ENCODE peak calls at places on chromosomes 5 and 9, in four cellular contexts. Z is tibial artery, H is lower lobe of right lung, A is neural progenitor cell. D is an unnamed sample. For H3K36me3, the result is how much of the 10 kb centered on the place peaks cover.

GRCh38 chr9:108060165-108060564 is 570.6 kb upstream of the KLF4 start:
- DNase-seq in H (no peak), Z (no peak), A (no peak), D (no peak)

GRCh38 chr5:61286446-61287132 is 45.5 kb upstream of the ZSWIM6 start:
- DNase-seq in A (no peak), H (no peak), Z (no peak), D (no peak)

GRCh38 chr5:106876665-106877194 is 794.0 kb downstream of the EFNA5 start:
- DNase-seq in A (peak), H (peak), Z (no peak), D (no peak)

GRCh38 chr9:130143974-130144373 is 28.2 kb upstream of the NCS1 start:
- DNase-seq in H (no peak), A (peak), Z (peak), D (no peak)

GRCh38 chr9:96612105-96612965 is 7.3 kb downstream of the CDC14B start:
- DNase-seq in Z (peak), H (no peak), A (peak), D (no peak)

GRCh38 chr9:73199886-73200285 is 48.2 kb downstream of the ANXA1 start:
- DNase-seq in H (no peak), Z (no peak), A (peak), D (no peak)

GRCh38 chr5:170791325-170791954 is 7.9 kb downstream of the GABRP start:
- DNase-seq in A (peak), H (peak), Z (peak), D (no peak)

GRCh38 chr5:122377023-122377422 is 65.0 kb downstream of the SNCAIP start:
- DNase-seq in Z (no peak), H (no peak), A (no peak), D (no peak)

GRCh38 chr5:171874210-171874609 is 88.6 kb downstream of the SMIM23 start:
- DNase-seq in A (no peak), Z (no peak), H (no peak), D (no peak)

GRCh38 chr9:113580041-113580953 is 116.8 kb downstream of the RGS3 start:
- DNase-seq in H (peak), A (no peak), Z (peak), D (peak)

GRCh38 chr9:131146186-131146585 is 20.8 kb downstream of the NUP214 start:
- DNase-seq in A (no peak), Z (no peak), H (no peak), D (no peak)
- H3K36me3 ChIP-seq in A (under half), Z (half or more), H (half or more), D (half or more)

GRCh38 chr9:77014597-77015263 is 4.7 kb upstream of the FOXB2 start:
- DNase-seq in H (no peak), A (peak), Z (no peak), D (no peak)
- TF ChIP-seq CTCF in H (no peak), A (peak), Z (no peak), D (no peak)

GRCh38 chr5:138926257-138926656 is 51.1 kb upstream of the LRRTM2 start:
- DNase-seq in A (no peak), Z (no peak), H (no peak), D (no peak)

GRCh38 chr5:138927539-138927938 is 52.4 kb upstream of the LRRTM2 start:
- DNase-seq in H (no peak), A (no peak), Z (no peak), D (no peak)

GRCh38 chr5:138925090-138925635 is 50.0 kb upstream of the LRRTM2 start:
- DNase-seq in Z (no peak), A (no peak), H (no peak), D (no peak)

GRCh38 chr5:138927979-138928378 is 52.8 kb upstream of the LRRTM2 start:
- DNase-seq in Z (no peak), H (no peak), A (no peak), D (peak)

GRCh38 chr5:138926688-138927448 is 51.7 kb upstream of the LRRTM2 start:
- DNase-seq in H (no peak), A (no peak), Z (no peak), D (peak)
- H3K36me3 ChIP-seq in H (half or more), A (under half), Z (half or more), D (half or more)

DNA sequence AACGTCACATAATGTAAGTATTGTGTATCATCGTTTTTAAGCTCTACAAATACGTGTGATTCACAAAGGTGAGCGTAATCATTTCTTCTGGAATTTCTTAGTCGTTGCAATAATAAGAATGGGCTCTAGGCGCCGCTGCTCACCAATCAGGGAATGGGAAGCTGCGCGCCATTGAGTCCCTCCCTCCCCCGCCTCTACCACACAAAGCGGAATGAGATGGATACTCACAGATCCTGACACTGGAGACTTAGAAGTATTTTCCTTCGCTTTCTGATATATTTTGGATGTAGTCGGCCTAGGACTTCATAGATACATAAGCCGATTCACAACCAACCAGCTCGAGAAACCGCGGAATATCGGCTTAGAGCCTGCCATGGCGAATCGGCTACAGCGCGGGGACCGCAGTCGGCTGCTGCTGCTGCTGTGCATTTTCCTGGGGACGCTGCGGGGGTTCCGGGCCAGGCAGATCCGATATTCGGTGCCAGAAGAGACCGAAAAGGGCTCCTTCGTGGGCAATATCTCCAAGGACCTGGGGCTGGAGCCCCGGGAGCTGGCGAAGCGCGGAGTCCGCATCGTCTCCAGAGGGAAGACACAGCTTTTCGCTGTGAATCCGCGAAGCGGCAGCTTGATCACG is at the start of gene PCDHGA11:
- DNase-seq in Z (no peak), A (peak), H (peak), D (no peak)
- TF ChIP-seq CTCF in Z (peak), A (peak), H (peak), D (peak)

DNA sequence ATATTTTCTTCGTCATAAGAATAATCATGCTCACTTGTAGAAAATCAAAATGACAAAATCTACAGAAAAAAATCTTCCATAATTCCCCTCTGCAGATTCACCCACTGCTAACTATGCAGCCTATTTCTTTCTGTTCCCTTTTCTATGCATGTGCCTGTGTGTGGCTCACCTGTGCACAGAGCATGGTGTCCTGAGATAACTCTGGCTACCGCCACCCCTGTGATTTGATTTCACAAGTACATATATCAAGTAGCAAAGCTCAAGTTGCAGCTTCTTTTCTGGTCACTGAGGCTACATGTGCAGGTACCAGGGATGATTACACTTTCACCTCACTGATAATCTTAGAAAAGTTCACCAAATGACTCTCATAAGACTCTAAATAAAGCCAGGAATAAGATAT is 18.4 kb upstream of the ISCA1 start:
- DNase-seq in A (no peak), H (no peak), Z (no peak), D (no peak)
- H3K36me3 ChIP-seq in A (under half), H (half or more), Z (half or more), D (half or more)

GRCh38 chr5:78056901-78057514 is 237.5 kb downstream of the AP3B1 start:
- DNase-seq in H (no peak), Z (no peak), A (peak), D (no peak)
- TF ChIP-seq CTCF in H (peak), Z (no peak), A (peak), D (no peak)

DNA sequence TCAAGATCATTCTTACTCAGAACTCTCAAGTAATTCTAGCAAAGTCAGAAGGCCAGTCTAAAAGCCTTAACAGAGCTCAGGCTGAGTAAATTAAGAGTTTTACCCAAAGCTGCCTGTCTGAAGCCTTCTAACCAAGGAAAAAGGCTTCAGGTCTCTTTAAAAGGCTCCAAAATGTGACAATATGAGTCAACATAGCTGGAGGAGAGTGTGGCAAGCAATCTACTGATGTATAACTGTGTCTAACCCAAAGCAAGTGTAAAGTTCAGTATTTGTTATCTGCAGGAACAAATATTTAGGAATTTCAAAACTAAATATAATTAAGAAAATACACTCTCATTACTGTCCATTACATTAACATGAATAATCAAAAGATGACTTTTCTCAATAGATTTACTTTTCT is 11.0 kb downstream of the ZBTB5 start:
- DNase-seq in Z (no peak), H (no peak), A (no peak), D (no peak)
- H3K36me3 ChIP-seq in Z (under half), H (under half), A (under half), D (under half)

GRCh38 chr9:121601234-121601633 is 50.2 kb upstream of the DAB2IP start:
- DNase-seq in Z (no peak), A (no peak), H (no peak), D (no peak)

GRCh38 chr9:121599186-121599871 is 52.1 kb upstream of the DAB2IP start:
- DNase-seq in Z (peak), H (peak), A (peak), D (peak)

GRCh38 chr9:121597693-121598166 is 53.7 kb upstream of the DAB2IP start:
- DNase-seq in A (no peak), H (no peak), Z (no peak), D (no peak)

GRCh38 chr9:121598167-121599000 is 53.0 kb upstream of the DAB2IP start:
- DNase-seq in A (peak), H (peak), Z (peak), D (peak)

GRCh38 chr9:121599872-121600585 is 51.4 kb upstream of the DAB2IP start:
- DNase-seq in A (peak), H (no peak), Z (no peak), D (no peak)
- TF ChIP-seq CTCF in A (peak), H (no peak), Z (no peak), D (no peak)

DNA sequence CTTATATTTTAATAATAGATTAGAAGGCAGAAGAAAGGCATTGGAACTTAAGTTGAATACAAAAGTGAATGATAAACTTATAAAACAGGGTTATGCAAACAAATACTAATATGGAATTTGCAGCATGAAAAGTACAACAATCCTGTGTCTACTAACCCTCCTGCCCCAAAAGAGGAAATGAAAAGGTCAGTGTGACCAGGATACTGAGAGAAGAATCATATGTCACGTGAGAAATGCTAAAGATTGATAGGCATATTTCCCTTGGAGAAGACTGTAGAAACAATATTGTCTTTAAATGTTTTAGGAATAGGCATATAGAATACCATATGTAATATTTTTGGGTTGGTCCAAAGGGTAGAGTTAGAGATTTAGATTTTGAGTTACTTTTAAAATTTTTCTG is 3.8 kb downstream of the WDR36 start:
- DNase-seq in A (no peak), H (no peak), Z (no peak), D (no peak)
- H3K36me3 ChIP-seq in A (under half), H (half or more), Z (under half), D (under half)